ENCODE peak calls at places on chromosomes 13 and 19, in nine cellular contexts. E is GM23248; H is upper lobe of right lung; Y is tibial artery; X is astrocyte of the cerebellum; I is CD8-positive, alpha-beta T cell; L is BJ; Q is Panc1; N is IMR-90. U is an unnamed sample.

GRCh38 chr13:99316657-99317244 is 9.6 kb upstream of the GPR183 start:
- DNase-seq in E (no peak), H (peak; percentile 71), Y (no peak), X (no peak), I (no peak), L (no peak), Q (no peak), N (no peak), U (no peak)

GRCh38 chr19:49553451-49554271 is 25.9 kb downstream of the RCN3 start:
- DNase-seq in E (peak; percentile 94), H (no peak), Y (no peak), X (peak; percentile 8), I (peak; percentile 56), L (no peak), Q (no peak), N (peak; percentile 69), U (peak; percentile 86)

GRCh38 chr19:6599866-6600454 is 9.0 kb upstream of the CD70 start:
- DNase-seq in E (no peak), H (no peak), Y (no peak), X (no peak), I (no peak), L (no peak), Q (no peak), N (no peak), U (no peak)

GRCh38 chr19:8204961-8205360 is 4.2 kb upstream of the CERS4 start:
- DNase-seq in E (no peak), H (no peak), Y (no peak), X (no peak), I (no peak), L (no peak), Q (no peak), N (no peak), U (no peak)

GRCh38 chr19:7636691-7637373 is at the start of gene STXBP2:
- DNase-seq in E (peak; percentile 25), H (peak; percentile 94), Y (peak; percentile 44), X (no peak), I (peak; percentile 95), L (no peak), Q (no peak), N (no peak), U (no peak)

GRCh38 chr19:51689751-51690358 is 3.3 kb upstream of the SPACA6 start:
- DNase-seq in E (peak; percentile 51), H (no peak), Y (no peak), X (no peak), I (no peak), L (no peak), Q (no peak), N (no peak), U (no peak)

GRCh38 chr19:33780746-33781145 is 15.9 kb upstream of the KCTD15 start:
- DNase-seq in E (peak; percentile 44), H (no peak), Y (no peak), X (no peak), I (no peak), L (no peak), Q (no peak), N (no peak), U (no peak)

GRCh38 chr13:33953781-33954180 is 135.8 kb downstream of the RFC3 start:
- DNase-seq in E (peak; percentile 21), H (no peak), Y (no peak), X (no peak), I (no peak), L (no peak), Q (no peak), N (no peak), U (no peak)

GRCh38 chr13:52879950-52880650 is 31.7 kb upstream of the PCDH8 start:
- DNase-seq in E (no peak), H (no peak), Y (no peak), X (no peak), I (no peak), L (no peak), Q (no peak), N (no peak), U (no peak)

GRCh38 chr13:96091164-96091931 is 1.4 kb downstream of the HS6ST3 start:
- DNase-seq in E (peak; percentile 11), H (peak; percentile 63), Y (peak; percentile 30), X (no peak), I (no peak), L (no peak), Q (no peak), N (no peak), U (no peak)

GRCh38 chr19:1417145-1417544 is 9.8 kb downstream of the DAZAP1 start:
- DNase-seq in E (no peak), H (no peak), Y (no peak), X (peak; percentile 59), I (no peak), L (no peak), Q (no peak), N (peak; percentile 64), U (peak; percentile 99)
- H3K4me3 ChIP-seq in E (no peak overlapping the region), H (no peak overlapping the region), Y (no peak overlapping the region), X (no peak overlapping the region), I (no peak overlapping the region), L (no peak overlapping the region), Q (no peak overlapping the region), N (no peak overlapping the region), U (no peak overlapping the region)

GRCh38 chr13:40438999-40439797 is 227.2 kb downstream of the FOXO1 start:
- DNase-seq in E (peak; percentile 75), H (no peak), Y (peak; percentile 21), X (no peak), I (no peak), L (no peak), Q (no peak), N (no peak), U (peak; percentile 59)
- H3K4me3 ChIP-seq in E (peak overlapping the region; percentile 70), H (peak overlapping the region; percentile 19), Y (peak overlapping the region; percentile 29), X (no peak overlapping the region), I (peak overlapping the region; percentile 3), L (no peak overlapping the region), Q (peak overlapping the region; percentile 7), N (no peak overlapping the region), U (no peak overlapping the region)

DNA sequence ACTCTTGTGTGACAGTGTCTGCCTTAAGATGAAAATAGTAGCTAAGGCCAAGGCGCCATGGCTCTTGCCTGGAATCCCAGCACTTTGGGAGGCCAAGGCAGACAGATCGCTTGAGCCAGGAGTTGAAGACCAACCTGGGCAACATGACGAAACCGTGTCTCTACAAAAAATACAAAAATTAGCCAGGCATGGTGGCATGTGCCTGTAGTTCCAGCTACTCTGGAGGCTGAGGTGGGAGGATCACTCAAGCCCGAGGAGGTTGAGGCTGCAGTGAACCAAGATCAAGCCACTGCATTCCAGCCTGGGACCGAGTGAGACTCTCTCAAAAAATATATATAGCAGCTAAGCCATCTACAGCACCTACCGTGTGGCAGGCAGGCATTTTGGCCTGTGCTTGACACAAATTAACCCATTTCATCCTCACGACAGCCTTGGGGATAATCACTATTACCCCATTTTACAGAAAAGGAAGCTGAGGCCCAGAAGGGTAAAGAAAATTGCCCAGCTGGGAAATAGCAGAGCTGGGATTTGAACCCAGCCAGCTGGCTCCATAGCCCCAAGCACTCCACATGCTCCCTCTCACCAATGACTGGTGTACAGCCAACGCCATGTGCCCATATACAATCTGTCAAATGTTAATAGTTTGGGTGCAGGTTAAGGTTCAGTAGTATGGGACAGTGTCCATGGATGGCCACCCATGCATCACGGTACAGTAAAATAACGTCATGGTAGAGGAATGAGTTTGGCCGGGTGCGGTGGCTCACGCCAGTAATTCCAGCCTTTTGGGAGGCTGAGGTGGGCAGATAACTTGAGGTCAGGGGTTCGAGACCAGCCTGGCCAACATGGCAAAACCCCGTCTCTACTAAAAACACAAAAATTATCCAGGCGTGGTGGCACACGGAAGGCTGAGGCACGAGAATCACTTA is 3.1 kb downstream of the SLC1A5 start:
- DNase-seq in E (peak; percentile 53), H (no peak), Y (no peak), X (no peak), I (no peak), L (no peak), Q (no peak), N (peak; percentile 38), U (peak; percentile 16)
- H3K4me3 ChIP-seq in E (peak overlapping the region; percentile 94), H (peak overlapping the region; percentile 90), Y (peak overlapping the region; percentile 95), X (peak overlapping the region; percentile 57), I (no peak overlapping the region), L (peak overlapping the region; percentile 95), Q (peak overlapping the region; percentile 92), N (peak overlapping the region; percentile 97), U (peak overlapping the region; percentile 92)

DNA sequence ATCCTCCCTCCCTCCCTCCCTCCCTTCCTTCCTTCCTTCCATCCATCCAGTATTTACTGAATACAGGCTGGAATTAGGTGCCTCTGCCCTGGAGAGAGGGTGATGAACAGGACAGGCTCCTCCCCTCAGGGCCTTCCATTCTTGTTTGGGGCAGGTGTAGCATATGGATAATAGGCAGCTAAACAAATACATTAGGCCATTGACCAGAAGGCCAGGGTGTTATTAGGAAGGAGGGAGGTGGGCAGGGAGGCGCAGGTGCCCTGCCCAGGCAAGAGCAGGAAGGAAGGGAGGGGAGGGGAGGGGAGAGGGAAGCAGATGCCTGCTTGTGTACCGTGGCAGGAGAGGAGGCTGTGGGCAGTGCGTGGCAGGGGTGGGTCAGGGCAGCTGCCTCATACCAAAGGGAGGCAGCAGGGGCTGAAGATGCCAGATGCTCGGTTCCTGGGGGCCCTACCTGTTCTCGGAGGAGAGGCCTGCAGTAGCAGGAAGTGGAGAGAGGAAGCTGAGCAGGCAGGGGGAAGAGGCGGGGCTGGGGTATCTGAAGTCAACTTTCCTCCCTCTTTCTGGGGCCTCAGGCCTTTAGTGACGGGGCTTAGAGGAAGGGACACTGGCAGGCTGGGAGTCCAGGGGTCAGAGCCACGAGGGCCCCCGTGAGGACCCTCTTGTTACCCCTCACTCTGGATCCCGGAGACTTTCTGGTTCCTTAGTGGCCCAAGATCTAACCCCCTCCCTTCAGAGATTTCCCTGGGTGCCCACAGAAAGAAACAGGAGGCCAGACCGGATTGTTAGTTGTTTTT is at the start of gene RINL:
- DNase-seq in E (no peak), H (peak; percentile 76), Y (no peak), X (no peak), I (peak; percentile 71), L (no peak), Q (no peak), N (no peak), U (no peak)
- H3K4me3 ChIP-seq in E (no peak within 1 kb of the TSS), H (peak within 1 kb of the TSS; percentile 35), Y (no peak within 1 kb of the TSS), X (no peak within 1 kb of the TSS), I (peak within 1 kb of the TSS; percentile 65), L (no peak within 1 kb of the TSS), Q (no peak within 1 kb of the TSS), N (no peak within 1 kb of the TSS), U (no peak within 1 kb of the TSS)

DNA sequence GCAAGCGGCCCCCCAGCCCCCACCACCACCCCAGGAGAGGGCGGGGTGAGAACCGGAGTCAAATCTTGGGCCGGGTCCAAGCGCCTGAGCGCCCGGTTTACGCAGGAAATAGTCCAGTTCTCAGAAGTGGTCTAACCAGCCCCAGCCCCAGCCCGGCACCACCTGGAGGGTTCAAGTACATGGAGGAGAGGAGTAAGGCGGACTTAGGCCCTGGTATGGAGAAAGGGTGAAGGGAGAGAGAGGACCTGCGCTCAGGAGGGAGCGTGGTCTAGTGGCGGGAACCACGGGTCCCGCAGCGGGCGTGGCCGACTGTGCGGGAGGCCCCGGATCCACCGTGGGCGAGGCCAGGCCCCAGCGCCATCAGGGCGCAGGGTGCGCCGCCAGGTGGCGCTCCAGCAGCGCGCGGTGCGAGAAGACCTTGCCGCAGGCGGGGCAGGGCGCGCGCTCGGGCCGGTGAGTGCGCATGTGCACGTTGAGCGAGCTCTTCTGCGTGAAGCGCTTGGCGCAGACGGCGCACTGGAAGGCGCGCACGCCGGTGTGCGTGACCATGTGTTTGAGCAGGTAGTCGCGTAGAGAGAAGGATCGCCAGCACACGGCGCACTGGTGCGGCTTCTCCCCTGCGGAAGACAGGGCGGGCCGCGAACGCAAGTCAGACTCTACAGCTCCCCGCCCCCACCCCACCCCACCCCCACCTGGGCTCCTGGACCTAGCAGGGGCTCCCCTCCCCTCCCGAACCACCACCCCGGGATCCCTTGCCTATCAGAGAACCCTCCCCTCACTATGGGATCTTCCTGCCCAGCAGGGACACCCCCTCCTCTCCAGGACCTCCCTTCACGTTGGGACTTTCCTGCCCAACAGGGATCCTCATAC is 2.1 kb upstream of the SLC27A5 start:
- DNase-seq in E (peak; percentile 85), H (peak; percentile 97), Y (peak; percentile 51), X (peak; percentile 52), I (peak; percentile 97), L (peak; percentile 26), Q (peak; percentile 70), N (peak; percentile 68), U (peak; percentile 85)
- H3K4me3 ChIP-seq in E (no peak overlapping the region), H (peak overlapping the region; percentile 44), Y (peak overlapping the region; percentile 45), X (peak overlapping the region; percentile 28), I (peak overlapping the region; percentile 10), L (peak overlapping the region; percentile 39), Q (peak overlapping the region; percentile 70), N (peak overlapping the region; percentile 34), U (peak overlapping the region; percentile 52)

U was measured in fibroblast of mammary gland.